ENCODE peak calls at places on chromosomes 11 and 22, in five cellular contexts. One of them, this sample, is unnamed.

GRCh38 chr22:23832226-23833016 is 6.4 kb downstream of the DERL3 start:
- DNase-seq in IMR-90: no peak
- DNase-seq in K562: no peak
- DNase-seq in H1: no peak
- DNase-seq in HepG2: no peak
- DNase-seq in this sample: no peak

GRCh38 chr11:95154514-95154913 is 64.9 kb downstream of the ENDOD1 start:
- DNase-seq in IMR-90: peak; percentile 19
- DNase-seq in K562: peak; percentile 52
- DNase-seq in H1: peak; percentile 65
- DNase-seq in HepG2: peak; percentile 39
- DNase-seq in this sample: peak; percentile 36

GRCh38 chr11:20474951-20475517 is 87.5 kb downstream of the PRMT3 start:
- DNase-seq in IMR-90: no peak
- DNase-seq in K562: no peak
- DNase-seq in H1: no peak
- DNase-seq in HepG2: no peak
- DNase-seq in this sample: no peak

GRCh38 chr11:74822187-74822586 is 73.5 kb downstream of the RNF169 start:
- DNase-seq in IMR-90: peak; percentile 94
- DNase-seq in K562: no peak
- DNase-seq in H1: no peak
- DNase-seq in HepG2: no peak
- DNase-seq in this sample: no peak

GRCh38 chr11:117843666-117844484 is 19.3 kb upstream of the FXYD2 start:
- DNase-seq in IMR-90: peak; percentile 59
- DNase-seq in K562: peak; percentile 70
- DNase-seq in H1: peak; percentile 95
- DNase-seq in HepG2: no peak
- DNase-seq in this sample: peak; percentile 18

GRCh38 chr11:783581-784015 is 6.3 kb downstream of the CEND1 start:
- DNase-seq in IMR-90: peak; percentile 96
- DNase-seq in K562: peak; percentile 42
- DNase-seq in H1: peak; percentile 93
- DNase-seq in HepG2: no peak
- DNase-seq in this sample: peak; percentile 50

GRCh38 chr11:71325418-71326327 is 73.3 kb upstream of the SHANK2 start:
- DNase-seq in IMR-90: no peak
- DNase-seq in K562: no peak
- DNase-seq in H1: no peak
- DNase-seq in HepG2: no peak
- DNase-seq in this sample: no peak

GRCh38 chr11:118547132-118547531 is 16.1 kb downstream of the TMEM25 start:
- DNase-seq in IMR-90: no peak
- DNase-seq in K562: no peak
- DNase-seq in H1: no peak
- DNase-seq in HepG2: no peak
- DNase-seq in this sample: no peak

GRCh38 chr11:95088946-95089619 is 563 bp upstream of the ENDOD1 start:
- DNase-seq in IMR-90: no peak
- DNase-seq in K562: no peak
- DNase-seq in H1: no peak
- DNase-seq in HepG2: no peak
- DNase-seq in this sample: peak; percentile 11

GRCh38 chr22:25497269-25497668 is 67.2 kb upstream of the GRK3 start:
- DNase-seq in IMR-90: peak; percentile 63
- DNase-seq in K562: peak; percentile 22
- DNase-seq in H1: no peak
- DNase-seq in HepG2: no peak
- DNase-seq in this sample: no peak

GRCh38 chr11:14424096-14424495 is 65.1 kb upstream of the RRAS2 start:
- DNase-seq in IMR-90: peak; percentile 80
- DNase-seq in K562: no peak
- DNase-seq in H1: no peak
- DNase-seq in HepG2: no peak
- DNase-seq in this sample: no peak

GRCh38 chr11:120185678-120186407 is 25.0 kb upstream of the OAF start:
- DNase-seq in IMR-90: no peak
- DNase-seq in K562: no peak
- DNase-seq in H1: no peak
- DNase-seq in HepG2: no peak
- DNase-seq in this sample: no peak

GRCh38 chr11:100715163-100715792 is 28.2 kb downstream of the ARHGAP42 start:
- DNase-seq in IMR-90: no peak
- DNase-seq in K562: no peak
- DNase-seq in H1: no peak
- DNase-seq in HepG2: no peak
- DNase-seq in this sample: no peak

GRCh38 chr11:57335343-57336110 is at the start of gene SSRP1:
- DNase-seq in IMR-90: peak; percentile 83
- DNase-seq in K562: peak; percentile 91
- DNase-seq in H1: peak; percentile 82
- DNase-seq in HepG2: peak; percentile 79
- DNase-seq in this sample: peak; percentile 91

GRCh38 chr11:79402912-79403311 is 37.9 kb downstream of the TENM4 start:
- DNase-seq in IMR-90: no peak
- DNase-seq in K562: no peak
- DNase-seq in H1: no peak
- DNase-seq in HepG2: no peak
- DNase-seq in this sample: no peak

GRCh38 chr11:79397252-79397651 is 43.6 kb downstream of the TENM4 start:
- DNase-seq in IMR-90: peak; percentile 61
- DNase-seq in K562: no peak
- DNase-seq in H1: no peak
- DNase-seq in HepG2: no peak
- DNase-seq in this sample: no peak

GRCh38 chr11:79400717-79401330 is 40.0 kb downstream of the TENM4 start:
- DNase-seq in IMR-90: peak; percentile 25
- DNase-seq in K562: peak; percentile 10
- DNase-seq in H1: peak; percentile 75
- DNase-seq in HepG2: peak; percentile 12
- DNase-seq in this sample: peak; percentile 22

GRCh38 chr11:79396674-79397073 is 44.2 kb downstream of the TENM4 start:
- DNase-seq in IMR-90: peak; percentile 23
- DNase-seq in K562: no peak
- DNase-seq in H1: no peak
- DNase-seq in HepG2: no peak
- DNase-seq in this sample: no peak

GRCh38 chr11:79400206-79400605 is 40.6 kb downstream of the TENM4 start:
- DNase-seq in IMR-90: no peak
- DNase-seq in K562: no peak
- DNase-seq in H1: no peak
- DNase-seq in HepG2: no peak
- DNase-seq in this sample: no peak
- TF ChIP-seq CEBPB in IMR-90: no peak
- TF ChIP-seq CEBPB in K562: no peak
- TF ChIP-seq CEBPB in H1: no peak
- TF ChIP-seq CEBPB in HepG2: no peak
- TF ChIP-seq CEBPB in this sample: no peak

GRCh38 chr11:65412271-65413076 is 10.1 kb upstream of the NEAT1 start:
- DNase-seq in IMR-90: no peak
- DNase-seq in K562: no peak
- DNase-seq in H1: no peak
- DNase-seq in HepG2: no peak
- DNase-seq in this sample: no peak

GRCh38 chr11:65415499-65416340 is 6.9 kb upstream of the NEAT1 start:
- DNase-seq in IMR-90: no peak
- DNase-seq in K562: no peak
- DNase-seq in H1: no peak
- DNase-seq in HepG2: peak; percentile 65
- DNase-seq in this sample: no peak

GRCh38 chr11:65417221-65417701 is 5.3 kb upstream of the NEAT1 start:
- DNase-seq in IMR-90: no peak
- DNase-seq in K562: no peak
- DNase-seq in H1: peak; percentile 48
- DNase-seq in HepG2: no peak
- DNase-seq in this sample: no peak

GRCh38 chr11:65416341-65417185 is 6.0 kb upstream of the NEAT1 start:
- DNase-seq in IMR-90: peak; percentile 71
- DNase-seq in K562: peak; percentile 92
- DNase-seq in H1: peak; percentile 98
- DNase-seq in HepG2: peak; percentile 77
- DNase-seq in this sample: peak; percentile 84

GRCh38 chr11:65414776-65415498 is 7.7 kb upstream of the NEAT1 start:
- DNase-seq in IMR-90: peak; percentile 39
- DNase-seq in K562: no peak
- DNase-seq in H1: no peak
- DNase-seq in HepG2: no peak
- DNase-seq in this sample: no peak
- TF ChIP-seq MAFK in IMR-90: no peak
- TF ChIP-seq MAFK in K562: no peak
- TF ChIP-seq MAFK in H1: no peak
- TF ChIP-seq MAFK in HepG2: no peak
- TF ChIP-seq MAFK in this sample: no peak

GRCh38 chr22:42434283-42434682 is 2.1 kb upstream of the NFAM1 start:
- DNase-seq in IMR-90: no peak
- DNase-seq in K562: no peak
- DNase-seq in H1: no peak
- DNase-seq in HepG2: no peak
- DNase-seq in this sample: no peak
- TF ChIP-seq CEBPB in IMR-90: no peak
- TF ChIP-seq CEBPB in K562: no peak
- TF ChIP-seq CEBPB in H1: no peak
- TF ChIP-seq CEBPB in HepG2: no peak
- TF ChIP-seq CEBPB in this sample: no peak

DNA sequence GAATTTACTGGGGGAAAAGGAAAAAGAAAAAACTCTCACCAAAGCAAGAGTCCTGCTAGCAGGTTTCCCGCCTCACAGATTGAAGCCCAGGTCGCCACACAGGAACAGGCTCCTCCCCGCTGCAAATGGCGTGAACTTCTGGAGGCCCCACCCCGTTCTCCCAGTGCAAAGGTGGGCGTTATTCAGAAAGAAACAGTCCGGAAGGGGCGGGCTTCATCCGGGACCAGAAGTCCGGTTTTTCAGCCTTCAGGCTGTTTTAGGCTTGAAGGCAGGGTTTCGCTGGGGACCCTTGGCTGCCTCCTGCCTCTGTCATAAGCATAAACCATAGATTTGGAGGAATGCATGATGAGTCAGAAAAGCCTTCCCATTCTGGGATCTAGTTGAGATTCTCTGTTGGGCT is 148.3 kb upstream of the POU2AF2 start:
- DNase-seq in IMR-90: peak; percentile 62
- DNase-seq in K562: no peak
- DNase-seq in H1: no peak
- DNase-seq in HepG2: peak; percentile 5
- DNase-seq in this sample: peak; percentile 7
- TF ChIP-seq MAFK in IMR-90: no peak
- TF ChIP-seq MAFK in K562: no peak
- TF ChIP-seq MAFK in H1: no peak
- TF ChIP-seq MAFK in HepG2: no peak
- TF ChIP-seq MAFK in this sample: no peak

GRCh38 chr11:129852125-129852740 is 36.6 kb downstream of the TMEM45B start:
- DNase-seq in IMR-90: no peak
- DNase-seq in K562: no peak
- DNase-seq in H1: no peak
- DNase-seq in HepG2: no peak
- DNase-seq in this sample: no peak

GRCh38 chr11:129854229-129854805 is 38.7 kb downstream of the TMEM45B start:
- DNase-seq in IMR-90: no peak
- DNase-seq in K562: no peak
- DNase-seq in H1: no peak
- DNase-seq in HepG2: no peak
- DNase-seq in this sample: no peak

GRCh38 chr11:129856036-129856435 is 39.3 kb downstream of the NFRKB start:
- DNase-seq in IMR-90: no peak
- DNase-seq in K562: no peak
- DNase-seq in H1: no peak
- DNase-seq in HepG2: no peak
- DNase-seq in this sample: no peak

GRCh38 chr11:129855086-129855485 is 39.4 kb downstream of the TMEM45B start:
- DNase-seq in IMR-90: no peak
- DNase-seq in K562: no peak
- DNase-seq in H1: no peak
- DNase-seq in HepG2: no peak
- DNase-seq in this sample: no peak

DNA sequence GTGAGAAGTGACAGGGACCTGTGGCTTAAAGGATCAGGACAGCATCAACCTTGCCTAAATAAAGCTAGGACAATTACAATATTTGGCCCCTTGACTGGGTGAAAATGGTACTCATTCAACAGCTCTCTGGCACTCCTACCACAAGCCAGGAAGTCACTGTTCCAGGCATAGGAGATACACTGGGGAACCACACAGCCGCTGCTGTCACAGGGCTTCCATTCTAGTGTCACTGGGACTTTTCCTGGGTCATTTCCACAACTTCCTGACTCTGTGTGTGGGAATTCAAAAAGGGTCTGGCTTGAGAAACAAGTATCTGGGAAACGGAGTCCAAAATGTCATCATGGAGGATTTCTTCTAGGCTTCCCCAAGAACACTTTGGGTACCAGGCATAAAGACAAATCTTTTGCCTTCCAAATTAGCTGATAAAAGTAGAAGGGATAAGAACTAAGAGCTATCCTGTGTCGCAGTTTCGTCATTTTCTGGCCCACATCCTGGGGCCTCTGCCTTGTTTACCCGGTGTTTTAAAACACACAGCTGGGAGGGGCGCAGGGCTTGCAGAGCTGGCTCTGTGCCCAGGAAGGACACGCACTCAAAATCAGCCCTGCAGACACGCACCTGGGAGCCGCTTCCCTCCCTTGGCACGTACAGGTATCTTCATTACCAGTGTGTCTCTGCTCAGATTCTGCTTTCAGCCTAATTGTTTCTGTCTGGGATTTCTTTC is 38.0 kb downstream of the TMEM45B start:
- DNase-seq in IMR-90: peak; percentile 49
- DNase-seq in K562: no peak
- DNase-seq in H1: no peak
- DNase-seq in HepG2: peak; percentile 85
- DNase-seq in this sample: no peak
- TF ChIP-seq CEBPB in IMR-90: no peak
- TF ChIP-seq CEBPB in K562: no peak
- TF ChIP-seq CEBPB in H1: no peak
- TF ChIP-seq CEBPB in HepG2: peak; percentile 33
- TF ChIP-seq CEBPB in this sample: no peak

GRCh38 chr11:124481365-124482323 is 36.1 kb upstream of the OR8B8 start:
- DNase-seq in IMR-90: peak; percentile 52
- DNase-seq in K562: peak; percentile 77
- DNase-seq in H1: peak; percentile 55
- DNase-seq in HepG2: peak; percentile 9
- DNase-seq in this sample: peak; percentile 23
- TF ChIP-seq MAFK in IMR-90: peak; percentile 45
- TF ChIP-seq MAFK in K562: peak; percentile 88
- TF ChIP-seq MAFK in H1: peak; percentile 39
- TF ChIP-seq MAFK in HepG2: peak; percentile 57
- TF ChIP-seq MAFK in this sample: peak; percentile 85

DNA sequence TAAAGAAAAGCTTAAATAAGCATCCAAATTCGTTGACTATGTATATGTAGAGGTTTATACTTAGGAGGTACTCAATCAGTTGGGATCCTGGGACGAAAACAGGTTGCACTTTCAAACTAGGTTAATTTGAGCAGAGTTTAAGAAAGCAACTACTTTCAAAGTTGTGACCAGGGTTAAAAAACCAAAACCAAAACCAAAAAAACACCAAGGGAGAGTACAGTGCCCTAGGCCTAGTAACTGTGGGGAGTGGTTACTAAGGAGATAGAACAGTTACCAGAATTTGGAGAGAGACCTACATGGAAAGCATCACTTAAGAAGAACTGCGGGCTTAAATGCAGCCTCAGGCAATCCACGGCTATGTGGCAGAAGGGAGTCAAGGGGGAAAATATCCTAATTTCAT is 148.3 kb downstream of the JRKL start:
- DNase-seq in IMR-90: no peak
- DNase-seq in K562: no peak
- DNase-seq in H1: no peak
- DNase-seq in HepG2: no peak
- DNase-seq in this sample: no peak
- TF ChIP-seq CEBPB in IMR-90: no peak
- TF ChIP-seq CEBPB in K562: no peak
- TF ChIP-seq CEBPB in H1: no peak
- TF ChIP-seq CEBPB in HepG2: no peak
- TF ChIP-seq CEBPB in this sample: no peak

This sample was measured in A549.